ENCODE peak calls at places on chromosomes 12 and 14, in nine cellular contexts. N is A549, Z is PC-9, P is HFF-Myc, H is skeletal muscle cell, A is foreskin fibroblast, L is endodermal cell, U is MG63, R is PC-3. M is an unnamed sample.

GRCh38 chr12:130606245-130606644 is 109.9 kb downstream of the RIMBP2 start:
- DNase-seq in A (no peak), R (no peak), N (no peak), U (no peak), H (no peak), P (no peak), Z (no peak), L (peak), M (no peak)

GRCh38 chr12:11885261-11886038 is 185.3 kb upstream of the BCL2L14 start:
- DNase-seq in U (no peak), N (peak), P (no peak), A (peak), Z (peak), L (no peak), R (peak), H (no peak), M (no peak)

GRCh38 chr14:101454229-101454628 is 107.1 kb upstream of the DIO3 start:
- DNase-seq in H (no peak), P (no peak), R (peak), N (no peak), L (no peak), U (no peak), A (no peak), Z (no peak), M (peak)

GRCh38 chr14:25050494-25051170 is 685 bp upstream of the STXBP6 start:
- DNase-seq in Z (no peak), R (peak), N (no peak), H (peak), L (no peak), A (peak), P (peak), U (no peak), M (no peak)

GRCh38 chr14:55099741-55100140 is 29.3 kb upstream of the LGALS3 start:
- DNase-seq in Z (no peak), H (peak), P (no peak), U (peak), L (no peak), A (no peak), N (no peak), R (no peak), M (no peak)

GRCh38 chr14:51410846-51411245 is 170.8 kb downstream of the TMX1 start:
- DNase-seq in N (no peak), A (no peak), R (no peak), H (no peak), P (no peak), U (no peak), Z (no peak), L (no peak), M (no peak)

GRCh38 chr14:29216774-29217232 is 450.2 kb downstream of the FOXG1 start:
- DNase-seq in A (no peak), R (peak), U (no peak), P (no peak), L (no peak), H (no peak), Z (no peak), N (no peak), M (no peak)

GRCh38 chr12:52295663-52296062 is 4.3 kb upstream of the KRT81 start:
- DNase-seq in Z (no peak), P (no peak), A (no peak), H (no peak), U (no peak), N (no peak), R (peak), L (peak), M (no peak)

GRCh38 chr12:9649532-9649940 is 20.0 kb upstream of the CLEC2D start:
- DNase-seq in H (no peak), N (no peak), A (no peak), L (peak), Z (peak), P (no peak), U (no peak), R (no peak), M (no peak)

GRCh38 chr12:106897082-106897481 is 58.6 kb upstream of the TMEM263 start:
- DNase-seq in R (peak), N (peak), U (no peak), P (no peak), H (no peak), A (no peak), Z (no peak), L (no peak), M (no peak)

GRCh38 chr14:59352951-59353350 is 112.2 kb downstream of the GPR135 start:
- DNase-seq in L (no peak), P (no peak), N (no peak), A (no peak), H (no peak), Z (no peak), R (peak), U (no peak), M (no peak)

GRCh38 chr14:104897286-104898194 is 27.1 kb upstream of the PLD4 start:
- DNase-seq in N (no peak), H (no peak), Z (no peak), A (no peak), P (no peak), U (no peak), R (no peak), L (peak), M (no peak)

GRCh38 chr14:104586832-104587620 is 7.5 kb downstream of the C14orf180 start:
- DNase-seq in Z (no peak), H (no peak), A (peak), L (no peak), R (no peak), U (peak), N (no peak), P (no peak), M (no peak)

GRCh38 chr12:47751561-47751960 is 7.1 kb downstream of the RAPGEF3 start:
- DNase-seq in U (no peak), A (no peak), N (no peak), L (no peak), H (no peak), R (no peak), P (no peak), Z (no peak), M (no peak)

GRCh38 chr12:132404956-132405741 is 75.8 kb upstream of the GALNT9 start:
- DNase-seq in A (no peak), N (no peak), P (no peak), L (no peak), H (no peak), U (no peak), R (no peak), Z (no peak), M (no peak)

GRCh38 chr12:95201056-95201670 is 16.1 kb downstream of the FGD6 start:
- DNase-seq in H (no peak), R (peak), P (no peak), N (peak), L (no peak), U (no peak), A (no peak), Z (peak), M (no peak)

GRCh38 chr14:61527325-61528100 is 167.8 kb upstream of the HIF1A start:
- DNase-seq in U (no peak), R (peak), Z (peak), P (no peak), N (peak), H (peak), L (no peak), A (peak), M (no peak)

GRCh38 chr12:3196488-3196887 is 119.3 kb downstream of the TSPAN9 start:
- DNase-seq in H (no peak), U (no peak), N (no peak), L (no peak), Z (no peak), R (no peak), P (no peak), A (no peak), M (no peak)

GRCh38 chr12:39372204-39372925 is 70.6 kb downstream of the KIF21A start:
- DNase-seq in A (no peak), Z (no peak), H (no peak), R (no peak), U (no peak), L (no peak), N (no peak), P (no peak), M (no peak)

GRCh38 chr12:64650762-64651161 is 40.5 kb downstream of the RASSF3 start:
- DNase-seq in R (peak), A (peak), Z (no peak), U (peak), P (no peak), H (no peak), N (peak), L (no peak), M (peak)

GRCh38 chr12:7934560-7935463 is 1.2 kb downstream of the SLC2A3 start:
- DNase-seq in P (no peak), N (no peak), U (no peak), R (no peak), Z (no peak), A (no peak), H (no peak), L (no peak), M (no peak)

GRCh38 chr14:36663404-36664321 is 2.0 kb downstream of the PAX9 start:
- DNase-seq in Z (peak), P (no peak), N (no peak), R (peak), U (peak), H (no peak), L (peak), A (no peak), M (no peak)

GRCh38 chr12:6188954-6189353 is 11.2 kb upstream of the CD9 start:
- DNase-seq in A (no peak), H (no peak), U (no peak), N (no peak), L (peak), R (no peak), Z (no peak), P (no peak), M (no peak)

GRCh38 chr12:2970744-2971143 is 11.5 kb downstream of the TEAD4 start:
- DNase-seq in L (no peak), N (peak), P (no peak), H (no peak), U (no peak), A (no peak), R (no peak), Z (no peak), M (no peak)

GRCh38 chr12:51863921-51864700 is 15.6 kb upstream of the FIGNL2 start:
- DNase-seq in U (no peak), L (peak), A (no peak), Z (no peak), N (no peak), R (no peak), H (no peak), P (no peak), M (no peak)

GRCh38 chr12:123388948-123389559 is 5.1 kb downstream of the KMT5A start:
- DNase-seq in L (no peak), U (no peak), Z (no peak), P (no peak), H (no peak), N (no peak), R (no peak), A (no peak), M (no peak)
- H3K4me3 ChIP-seq in L (peak), U (peak), Z (peak), P (peak), H (peak), N (peak), R (peak), A (peak), M (no peak)

GRCh38 chr14:21068521-21069387 is 1.4 kb upstream of the ARHGEF40 start:
- DNase-seq in N (peak), R (peak), Z (peak), L (peak), P (no peak), A (no peak), H (no peak), U (no peak), M (no peak)
- H3K4me3 ChIP-seq in N (no peak), R (peak), Z (no peak), L (peak), P (peak), A (peak), H (peak), U (no peak), M (peak)

GRCh38 chr12:102452605-102453004 is 27.8 kb downstream of the IGF1 start:
- DNase-seq in H (no peak), R (no peak), L (no peak), P (no peak), Z (no peak), N (no peak), A (no peak), U (no peak), M (no peak)
- H3K4me3 ChIP-seq in H (no peak), R (no peak), L (no peak), P (no peak), Z (no peak), N (no peak), A (no peak), U (no peak), M (no peak)

DNA sequence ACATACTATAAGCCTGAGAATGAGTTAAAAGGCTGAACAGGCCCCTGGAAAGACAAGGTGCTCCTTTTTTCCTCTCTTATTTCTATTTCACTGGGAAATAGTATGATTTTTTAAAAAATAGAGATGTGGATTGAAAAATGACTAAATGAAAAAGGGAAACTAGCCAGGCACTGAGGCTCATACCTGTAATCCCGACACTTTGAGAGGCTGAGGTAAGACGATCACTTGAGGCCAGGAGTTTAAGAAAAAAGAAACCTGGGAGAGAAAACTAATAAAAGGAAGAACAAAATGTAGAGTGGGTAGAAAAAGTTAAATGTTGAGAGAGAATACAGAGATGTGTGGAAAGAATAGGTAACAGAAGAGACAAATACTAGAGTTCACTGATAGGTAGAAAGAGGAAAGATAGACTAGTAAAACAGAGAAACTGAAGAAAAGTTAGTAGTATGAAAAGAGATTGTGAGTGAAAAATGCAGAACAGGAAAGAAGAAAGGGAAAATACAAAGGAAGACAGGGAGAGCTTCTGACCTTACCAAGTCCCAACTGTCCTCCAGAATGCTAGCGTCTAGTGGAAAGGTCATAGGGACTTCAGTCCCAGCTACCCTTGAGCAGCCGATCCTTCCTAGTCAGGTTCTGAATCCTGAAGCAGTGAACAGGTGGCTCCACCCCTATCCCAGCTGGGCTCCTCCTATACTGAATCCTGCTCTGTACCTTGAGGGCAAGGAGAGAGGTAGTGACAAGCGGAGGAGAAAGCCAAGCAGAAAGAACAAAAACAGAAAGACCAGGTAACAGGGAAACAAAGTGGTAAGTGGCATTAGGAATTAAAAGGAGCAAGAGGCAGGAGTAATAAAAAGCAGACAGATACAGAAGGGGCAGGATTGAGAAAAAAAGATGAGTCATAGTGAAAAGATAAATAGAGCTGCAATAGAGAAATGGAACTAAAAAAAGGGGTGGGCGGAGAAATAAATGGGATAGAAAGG is 7.3 kb downstream of the TMEM116 start:
- DNase-seq in L (peak), N (peak), H (no peak), P (no peak), U (no peak), A (no peak), Z (peak), R (peak), M (no peak)
- H3K4me3 ChIP-seq in L (no peak), N (no peak), H (no peak), P (no peak), U (no peak), A (no peak), Z (no peak), R (peak), M (no peak)